ENCODE peak calls at places on chromosome 20, in four cellular contexts. E is M059J, L is prostate gland, V is fibroblast of the aortic adventitia. H is an unnamed sample.

GRCh38 chr20:41643504-41643938 is 25.3 kb upstream of the CHD6 start:
- DNase-seq in V (peak), L (peak), E (peak), H (peak)

GRCh38 chr20:58129736-58130135 is 98.7 kb downstream of the ANKRD60 start:
- DNase-seq in L (no peak), E (no peak), V (no peak), H (no peak)

GRCh38 chr20:8218861-8219260 is 86.8 kb downstream of the PLCB1 start:
- DNase-seq in L (no peak), E (no peak), V (peak), H (peak)

GRCh38 chr20:53786071-53786444 is 192.4 kb upstream of the ZNF217 start:
- DNase-seq in L (peak), E (no peak), V (no peak), H (no peak)

GRCh38 chr20:38023181-38024085 is 9.8 kb downstream of the TTI1 start:
- DNase-seq in E (peak), V (peak), L (no peak), H (peak)

GRCh38 chr20:9989066-9989724 is 45.6 kb upstream of the ANKEF1 start:
- DNase-seq in E (peak), V (peak), L (no peak), H (peak)

GRCh38 chr20:64192406-64192805 is 28.2 kb downstream of the MYT1 start:
- DNase-seq in E (no peak), V (no peak), L (no peak), H (no peak)

GRCh38 chr20:41879151-41879550 is 261.0 kb upstream of the CHD6 start:
- DNase-seq in E (no peak), V (no peak), L (no peak), H (no peak)

GRCh38 chr20:63118786-63119450 is 97.0 kb downstream of the YTHDF1 start:
- DNase-seq in E (no peak), V (no peak), L (no peak), H (no peak)

H was measured in GM23248.